ENCODE peak calls at places on chromosomes 5 and 9, in seven cellular contexts. One of them, this sample, is unnamed.
A peak's percentile ranks its signal among the peaks of the same experiment; 100 is the strongest.

GRCh38 chr9:133604856-133605255 is 4.3 kb downstream of the FAM163B start:
- DNase-seq in right lobe of liver: no peak
- DNase-seq in fibroblast of the aortic adventitia: no peak
- DNase-seq in tibial nerve: no peak
- DNase-seq in brain microvascular endothelial cell: no peak
- DNase-seq in HCT116: no peak
- DNase-seq in pancreas: no peak
- DNase-seq in this sample: no peak

GRCh38 chr9:99356512-99356971 is 134.5 kb downstream of the SEC61B start:
- DNase-seq in pancreas: no peak
- DNase-seq in HCT116: no peak
- DNase-seq in tibial nerve: no peak
- DNase-seq in fibroblast of the aortic adventitia: no peak
- DNase-seq in right lobe of liver: peak; percentile 89
- DNase-seq in brain microvascular endothelial cell: no peak
- DNase-seq in this sample: no peak

GRCh38 chr9:31119882-31120481 is 1264.5 kb upstream of the ACO1 start:
- DNase-seq in HCT116: peak; percentile 6
- DNase-seq in pancreas: peak; percentile 19
- DNase-seq in right lobe of liver: peak; percentile 23
- DNase-seq in tibial nerve: no peak
- DNase-seq in fibroblast of the aortic adventitia: peak; percentile 60
- DNase-seq in brain microvascular endothelial cell: peak; percentile 2
- DNase-seq in this sample: no peak

GRCh38 chr5:134769206-134769605 is 10.6 kb downstream of the DDX46 start:
- DNase-seq in HCT116: no peak
- DNase-seq in fibroblast of the aortic adventitia: peak; percentile 63
- DNase-seq in right lobe of liver: no peak
- DNase-seq in tibial nerve: no peak
- DNase-seq in pancreas: no peak
- DNase-seq in brain microvascular endothelial cell: peak; percentile 40
- DNase-seq in this sample: no peak

GRCh38 chr5:130476325-130476724 is 572.1 kb downstream of the CHSY3 start:
- DNase-seq in HCT116: no peak
- DNase-seq in tibial nerve: no peak
- DNase-seq in fibroblast of the aortic adventitia: no peak
- DNase-seq in pancreas: no peak
- DNase-seq in right lobe of liver: no peak
- DNase-seq in brain microvascular endothelial cell: no peak
- DNase-seq in this sample: no peak

GRCh38 chr5:163569284-163569683 is 63.9 kb downstream of the MAT2B start:
- DNase-seq in right lobe of liver: no peak
- DNase-seq in brain microvascular endothelial cell: no peak
- DNase-seq in pancreas: no peak
- DNase-seq in tibial nerve: no peak
- DNase-seq in fibroblast of the aortic adventitia: peak; percentile 71
- DNase-seq in HCT116: no peak
- DNase-seq in this sample: no peak

GRCh38 chr5:5270958-5271605 is 131.0 kb downstream of the ADAMTS16 start:
- DNase-seq in right lobe of liver: peak; percentile 61
- DNase-seq in tibial nerve: peak; percentile 66
- DNase-seq in HCT116: peak; percentile 57
- DNase-seq in pancreas: peak; percentile 85
- DNase-seq in fibroblast of the aortic adventitia: peak; percentile 84
- DNase-seq in brain microvascular endothelial cell: peak; percentile 90
- DNase-seq in this sample: no peak

GRCh38 chr9:136327313-136327971 is at the start of gene GPSM1:
- DNase-seq in HCT116: no peak
- DNase-seq in right lobe of liver: peak; percentile 65
- DNase-seq in fibroblast of the aortic adventitia: peak; percentile 43
- DNase-seq in pancreas: no peak
- DNase-seq in brain microvascular endothelial cell: no peak
- DNase-seq in tibial nerve: peak; percentile 49
- DNase-seq in this sample: no peak

GRCh38 chr9:113990975-113991471 is 87.1 kb downstream of the AMBP start:
- DNase-seq in tibial nerve: no peak
- DNase-seq in fibroblast of the aortic adventitia: peak; percentile 64
- DNase-seq in brain microvascular endothelial cell: no peak
- DNase-seq in pancreas: no peak
- DNase-seq in right lobe of liver: no peak
- DNase-seq in HCT116: no peak
- DNase-seq in this sample: no peak

GRCh38 chr9:114186091-114186792 is 30.9 kb downstream of the COL27A1 start:
- DNase-seq in brain microvascular endothelial cell: no peak
- DNase-seq in pancreas: no peak
- DNase-seq in HCT116: no peak
- DNase-seq in right lobe of liver: no peak
- DNase-seq in tibial nerve: no peak
- DNase-seq in fibroblast of the aortic adventitia: no peak
- DNase-seq in this sample: no peak

GRCh38 chr9:136629879-136630661 is 32.6 kb upstream of the EGFL7 start:
- DNase-seq in right lobe of liver: peak; percentile 77
- DNase-seq in pancreas: peak; percentile 60
- DNase-seq in HCT116: no peak
- DNase-seq in tibial nerve: no peak
- DNase-seq in fibroblast of the aortic adventitia: peak; percentile 28
- DNase-seq in brain microvascular endothelial cell: no peak
- DNase-seq in this sample: peak; percentile 57

GRCh38 chr5:16457853-16458252 is 7.7 kb downstream of the ZNF622 start:
- DNase-seq in tibial nerve: no peak
- DNase-seq in HCT116: no peak
- DNase-seq in brain microvascular endothelial cell: no peak
- DNase-seq in pancreas: no peak
- DNase-seq in fibroblast of the aortic adventitia: no peak
- DNase-seq in right lobe of liver: no peak
- DNase-seq in this sample: no peak

GRCh38 chr9:127133739-127134167 is 11.3 kb upstream of the ANGPTL2 start:
- DNase-seq in brain microvascular endothelial cell: peak; percentile 76
- DNase-seq in HCT116: no peak
- DNase-seq in right lobe of liver: no peak
- DNase-seq in tibial nerve: peak; percentile 51
- DNase-seq in fibroblast of the aortic adventitia: peak; percentile 56
- DNase-seq in pancreas: no peak
- DNase-seq in this sample: no peak

GRCh38 chr5:175821790-175822211 is 49.6 kb upstream of the CPLX2 start:
- DNase-seq in pancreas: no peak
- DNase-seq in HCT116: peak; percentile 89
- DNase-seq in brain microvascular endothelial cell: no peak
- DNase-seq in fibroblast of the aortic adventitia: no peak
- DNase-seq in tibial nerve: no peak
- DNase-seq in right lobe of liver: no peak
- DNase-seq in this sample: no peak

GRCh38 chr9:137461663-137462395 is 2.7 kb upstream of the NSMF start:
- DNase-seq in tibial nerve: no peak
- DNase-seq in right lobe of liver: peak; percentile 49
- DNase-seq in pancreas: peak; percentile 29
- DNase-seq in brain microvascular endothelial cell: no peak
- DNase-seq in HCT116: peak; percentile 78
- DNase-seq in fibroblast of the aortic adventitia: no peak
- DNase-seq in this sample: peak; percentile 93

GRCh38 chr5:61252643-61252925 is 79.5 kb upstream of the ZSWIM6 start:
- DNase-seq in tibial nerve: no peak
- DNase-seq in fibroblast of the aortic adventitia: no peak
- DNase-seq in HCT116: no peak
- DNase-seq in brain microvascular endothelial cell: no peak
- DNase-seq in right lobe of liver: no peak
- DNase-seq in pancreas: no peak
- DNase-seq in this sample: no peak

GRCh38 chr5:89615839-89616518 is 733.0 kb upstream of the MEF2C start:
- DNase-seq in tibial nerve: no peak
- DNase-seq in fibroblast of the aortic adventitia: no peak
- DNase-seq in right lobe of liver: no peak
- DNase-seq in pancreas: no peak
- DNase-seq in HCT116: no peak
- DNase-seq in brain microvascular endothelial cell: no peak
- DNase-seq in this sample: no peak

GRCh38 chr9:81759680-81760215 is 70.4 kb upstream of the TLE1 start:
- DNase-seq in right lobe of liver: no peak
- DNase-seq in fibroblast of the aortic adventitia: peak; percentile 89
- DNase-seq in pancreas: no peak
- DNase-seq in tibial nerve: no peak
- DNase-seq in HCT116: peak; percentile 21
- DNase-seq in brain microvascular endothelial cell: peak; percentile 98
- DNase-seq in this sample: no peak

GRCh38 chr5:88690619-88691560 is 192.1 kb downstream of the MEF2C start:
- DNase-seq in right lobe of liver: peak; percentile 67
- DNase-seq in pancreas: peak; percentile 66
- DNase-seq in tibial nerve: no peak
- DNase-seq in brain microvascular endothelial cell: no peak
- DNase-seq in fibroblast of the aortic adventitia: peak; percentile 63
- DNase-seq in HCT116: peak; percentile 44
- DNase-seq in this sample: peak; percentile 66

GRCh38 chr5:72179816-72180440 is 72.7 kb downstream of the MAP1B start:
- DNase-seq in fibroblast of the aortic adventitia: no peak
- DNase-seq in HCT116: no peak
- DNase-seq in tibial nerve: no peak
- DNase-seq in brain microvascular endothelial cell: no peak
- DNase-seq in pancreas: no peak
- DNase-seq in right lobe of liver: no peak
- DNase-seq in this sample: no peak

GRCh38 chr5:72183231-72183630 is 76.0 kb downstream of the MAP1B start:
- DNase-seq in HCT116: no peak
- DNase-seq in right lobe of liver: no peak
- DNase-seq in tibial nerve: no peak
- DNase-seq in fibroblast of the aortic adventitia: no peak
- DNase-seq in brain microvascular endothelial cell: no peak
- DNase-seq in pancreas: no peak
- DNase-seq in this sample: no peak

GRCh38 chr5:72177538-72177937 is 70.3 kb downstream of the MAP1B start:
- DNase-seq in tibial nerve: no peak
- DNase-seq in right lobe of liver: no peak
- DNase-seq in fibroblast of the aortic adventitia: no peak
- DNase-seq in HCT116: no peak
- DNase-seq in brain microvascular endothelial cell: no peak
- DNase-seq in pancreas: no peak
- DNase-seq in this sample: no peak

GRCh38 chr5:72180925-72181324 is 73.7 kb downstream of the MAP1B start:
- DNase-seq in brain microvascular endothelial cell: no peak
- DNase-seq in fibroblast of the aortic adventitia: no peak
- DNase-seq in pancreas: no peak
- DNase-seq in HCT116: no peak
- DNase-seq in tibial nerve: no peak
- DNase-seq in right lobe of liver: no peak
- DNase-seq in this sample: no peak

GRCh38 chr5:72178910-72179815 is 71.9 kb downstream of the MAP1B start:
- DNase-seq in HCT116: peak; percentile 28
- DNase-seq in tibial nerve: peak; percentile 71
- DNase-seq in fibroblast of the aortic adventitia: peak; percentile 96
- DNase-seq in right lobe of liver: no peak
- DNase-seq in pancreas: peak; percentile 48
- DNase-seq in brain microvascular endothelial cell: peak; percentile 89
- DNase-seq in this sample: no peak
- H3K4me3 ChIP-seq in HCT116: peak overlapping the region; percentile 57
- H3K4me3 ChIP-seq in tibial nerve: peak overlapping the region; percentile 43
- H3K4me3 ChIP-seq in fibroblast of the aortic adventitia: peak overlapping the region; percentile 58
- H3K4me3 ChIP-seq in right lobe of liver: no peak overlapping the region
- H3K4me3 ChIP-seq in pancreas: no peak overlapping the region
- H3K4me3 ChIP-seq in brain microvascular endothelial cell: peak overlapping the region; percentile 29
- H3K4me3 ChIP-seq in this sample: no peak overlapping the region

GRCh38 chr9:72292184-72292787 is 72.7 kb downstream of the ZFAND5 start:
- DNase-seq in pancreas: no peak
- DNase-seq in tibial nerve: no peak
- DNase-seq in HCT116: no peak
- DNase-seq in right lobe of liver: no peak
- DNase-seq in fibroblast of the aortic adventitia: peak; percentile 78
- DNase-seq in brain microvascular endothelial cell: peak; percentile 31
- DNase-seq in this sample: no peak
- TF ChIP-seq CTCF in pancreas: peak; percentile 26
- TF ChIP-seq CTCF in tibial nerve: peak; percentile 76
- TF ChIP-seq CTCF in HCT116: peak; percentile 61
- TF ChIP-seq CTCF in right lobe of liver: peak; percentile 57
- TF ChIP-seq CTCF in fibroblast of the aortic adventitia: peak; percentile 53
- TF ChIP-seq CTCF in brain microvascular endothelial cell: peak; percentile 28
- TF ChIP-seq CTCF in this sample: peak; percentile 38

DNA sequence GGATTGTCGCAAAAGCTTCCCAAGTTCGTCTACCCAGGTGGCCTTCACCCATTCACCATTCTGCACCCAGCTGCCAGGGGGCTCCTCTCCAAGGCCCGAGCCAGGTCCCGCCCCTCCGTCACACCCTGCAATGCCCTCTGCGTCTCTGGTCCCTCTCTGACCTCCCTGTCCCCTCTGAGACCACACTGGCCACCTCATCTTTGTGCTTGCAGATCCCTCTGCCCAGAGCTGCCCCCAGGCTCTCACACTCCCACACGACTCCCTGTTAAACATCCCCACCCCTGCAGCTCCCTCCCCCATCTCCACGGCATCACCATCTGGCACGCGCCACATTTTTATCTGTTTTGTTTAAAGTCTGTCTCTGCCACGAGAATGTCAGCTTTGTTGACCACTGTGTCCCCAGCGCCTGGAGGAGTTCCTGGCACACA is 243.6 kb downstream of the PBX3 start:
- DNase-seq in brain microvascular endothelial cell: no peak
- DNase-seq in pancreas: no peak
- DNase-seq in right lobe of liver: peak; percentile 7
- DNase-seq in HCT116: no peak
- DNase-seq in fibroblast of the aortic adventitia: no peak
- DNase-seq in tibial nerve: no peak
- DNase-seq in this sample: no peak
- H3K4me3 ChIP-seq in brain microvascular endothelial cell: no peak overlapping the region
- H3K4me3 ChIP-seq in pancreas: no peak overlapping the region
- H3K4me3 ChIP-seq in right lobe of liver: no peak overlapping the region
- H3K4me3 ChIP-seq in HCT116: no peak overlapping the region
- H3K4me3 ChIP-seq in fibroblast of the aortic adventitia: no peak overlapping the region
- H3K4me3 ChIP-seq in tibial nerve: no peak overlapping the region
- H3K4me3 ChIP-seq in this sample: no peak overlapping the region

GRCh38 chr5:157354825-157355224 is 88.9 kb downstream of the CYFIP2 start:
- DNase-seq in right lobe of liver: no peak
- DNase-seq in pancreas: no peak
- DNase-seq in fibroblast of the aortic adventitia: no peak
- DNase-seq in brain microvascular endothelial cell: no peak
- DNase-seq in HCT116: no peak
- DNase-seq in tibial nerve: no peak
- DNase-seq in this sample: no peak
- TF ChIP-seq CTCF in right lobe of liver: no peak
- TF ChIP-seq CTCF in pancreas: no peak
- TF ChIP-seq CTCF in fibroblast of the aortic adventitia: peak; percentile 28
- TF ChIP-seq CTCF in brain microvascular endothelial cell: peak; percentile 71
- TF ChIP-seq CTCF in HCT116: peak; percentile 75
- TF ChIP-seq CTCF in tibial nerve: no peak
- TF ChIP-seq CTCF in this sample: peak; percentile 35

DNA sequence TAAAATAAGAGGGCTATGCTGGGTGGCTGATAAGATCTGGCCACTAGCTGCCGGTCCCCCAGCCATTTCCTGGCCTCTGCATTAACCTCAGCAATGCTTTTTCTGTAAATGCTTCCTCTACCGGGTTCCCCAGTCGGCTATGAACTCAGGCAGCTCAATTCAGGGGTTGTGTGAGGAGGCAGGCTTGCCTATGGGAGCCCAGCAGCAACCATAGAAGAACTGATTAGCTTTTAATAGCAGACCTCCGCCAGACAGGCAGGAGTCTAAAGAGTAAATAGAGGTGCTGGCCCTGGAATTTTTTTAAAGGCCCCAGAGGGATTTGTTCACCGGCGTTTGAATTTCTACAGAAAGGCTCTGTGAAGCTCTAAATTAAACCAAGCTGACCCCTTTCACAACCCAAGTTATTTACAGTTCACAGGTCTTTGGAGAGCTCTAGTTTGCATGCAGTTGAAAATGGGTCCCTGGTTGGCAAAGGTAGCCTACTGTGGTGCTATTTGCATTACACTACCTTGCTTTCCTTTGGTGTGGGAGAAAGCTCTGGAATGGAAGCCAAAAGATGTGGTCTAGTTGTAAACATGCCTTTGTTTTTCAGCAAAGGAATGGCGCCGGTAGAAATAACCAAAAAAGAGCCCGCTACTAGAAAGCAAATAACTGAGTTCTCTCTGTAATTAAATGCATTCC is 289.7 kb upstream of the SEMA6A start:
- DNase-seq in brain microvascular endothelial cell: peak; percentile 7
- DNase-seq in pancreas: no peak
- DNase-seq in HCT116: no peak
- DNase-seq in right lobe of liver: no peak
- DNase-seq in fibroblast of the aortic adventitia: no peak
- DNase-seq in tibial nerve: no peak
- DNase-seq in this sample: no peak
- H3K4me3 ChIP-seq in brain microvascular endothelial cell: no peak overlapping the region
- H3K4me3 ChIP-seq in pancreas: no peak overlapping the region
- H3K4me3 ChIP-seq in HCT116: no peak overlapping the region
- H3K4me3 ChIP-seq in right lobe of liver: no peak overlapping the region
- H3K4me3 ChIP-seq in fibroblast of the aortic adventitia: no peak overlapping the region
- H3K4me3 ChIP-seq in tibial nerve: no peak overlapping the region
- H3K4me3 ChIP-seq in this sample: no peak overlapping the region